ENCODE peak calls at places on chromosomes 13 and 19, in six cellular contexts. One of them, this sample, is unnamed.

GRCh38 chr19:20051841-20052768 is 12.8 kb upstream of the ZNF682 start:
- DNase-seq in lower leg skin: peak
- DNase-seq in Calu3: peak
- DNase-seq in ascending aorta: peak
- DNase-seq in endothelial cell: peak
- DNase-seq in thoracic aorta: peak
- DNase-seq in this sample: peak

GRCh38 chr19:36128392-36128736 is 11.5 kb upstream of the CAPNS1 start:
- DNase-seq in lower leg skin: no peak
- DNase-seq in ascending aorta: no peak
- DNase-seq in endothelial cell: no peak
- DNase-seq in thoracic aorta: no peak
- DNase-seq in Calu3: peak
- DNase-seq in this sample: no peak

GRCh38 chr13:30334663-30335386 is 27.5 kb upstream of the KATNAL1 start:
- DNase-seq in endothelial cell: peak
- DNase-seq in ascending aorta: no peak
- DNase-seq in thoracic aorta: no peak
- DNase-seq in lower leg skin: no peak
- DNase-seq in Calu3: peak
- DNase-seq in this sample: no peak

GRCh38 chr13:70884196-70884595 is 775.9 kb upstream of the KLHL1 start:
- DNase-seq in endothelial cell: no peak
- DNase-seq in Calu3: no peak
- DNase-seq in lower leg skin: no peak
- DNase-seq in ascending aorta: no peak
- DNase-seq in thoracic aorta: no peak
- DNase-seq in this sample: no peak

GRCh38 chr19:10976200-10976892 is 15.5 kb downstream of the SMARCA4 start:
- DNase-seq in thoracic aorta: no peak
- DNase-seq in Calu3: no peak
- DNase-seq in lower leg skin: no peak
- DNase-seq in endothelial cell: no peak
- DNase-seq in ascending aorta: no peak
- DNase-seq in this sample: no peak

GRCh38 chr19:46603195-46603637 is 2.1 kb downstream of the CALM3 start:
- DNase-seq in ascending aorta: peak
- DNase-seq in thoracic aorta: no peak
- DNase-seq in lower leg skin: peak
- DNase-seq in endothelial cell: no peak
- DNase-seq in Calu3: peak
- DNase-seq in this sample: no peak

GRCh38 chr19:17794731-17795494 is at the start of gene B3GNT3:
- DNase-seq in lower leg skin: peak
- DNase-seq in thoracic aorta: no peak
- DNase-seq in ascending aorta: no peak
- DNase-seq in Calu3: peak
- DNase-seq in endothelial cell: peak
- DNase-seq in this sample: no peak

GRCh38 chr19:31351212-31352193 is 2.3 kb upstream of the TSHZ3 start:
- DNase-seq in ascending aorta: no peak
- DNase-seq in lower leg skin: no peak
- DNase-seq in endothelial cell: peak
- DNase-seq in thoracic aorta: no peak
- DNase-seq in Calu3: no peak
- DNase-seq in this sample: no peak

GRCh38 chr19:1401138-1401888 is at the start of gene GAMT:
- DNase-seq in lower leg skin: no peak
- DNase-seq in endothelial cell: peak
- DNase-seq in Calu3: no peak
- DNase-seq in thoracic aorta: no peak
- DNase-seq in ascending aorta: no peak
- DNase-seq in this sample: no peak

GRCh38 chr13:110047511-110047910 is 259.4 kb downstream of the COL4A1 start:
- DNase-seq in lower leg skin: no peak
- DNase-seq in Calu3: no peak
- DNase-seq in thoracic aorta: peak
- DNase-seq in ascending aorta: peak
- DNase-seq in endothelial cell: peak
- DNase-seq in this sample: no peak

GRCh38 chr19:48553676-48554384 is 1.9 kb downstream of the SULT2B1 start:
- DNase-seq in ascending aorta: no peak
- DNase-seq in endothelial cell: no peak
- DNase-seq in Calu3: peak
- DNase-seq in lower leg skin: no peak
- DNase-seq in thoracic aorta: no peak
- DNase-seq in this sample: no peak

GRCh38 chr19:46579286-46579944 is 21.7 kb upstream of the CALM3 start:
- DNase-seq in Calu3: no peak
- DNase-seq in ascending aorta: no peak
- DNase-seq in endothelial cell: peak
- DNase-seq in thoracic aorta: no peak
- DNase-seq in lower leg skin: peak
- DNase-seq in this sample: no peak

GRCh38 chr19:45767410-45767880 is 1.6 kb downstream of the SIX5 start:
- DNase-seq in thoracic aorta: no peak
- DNase-seq in endothelial cell: peak
- DNase-seq in Calu3: peak
- DNase-seq in ascending aorta: peak
- DNase-seq in lower leg skin: peak
- DNase-seq in this sample: no peak

DNA sequence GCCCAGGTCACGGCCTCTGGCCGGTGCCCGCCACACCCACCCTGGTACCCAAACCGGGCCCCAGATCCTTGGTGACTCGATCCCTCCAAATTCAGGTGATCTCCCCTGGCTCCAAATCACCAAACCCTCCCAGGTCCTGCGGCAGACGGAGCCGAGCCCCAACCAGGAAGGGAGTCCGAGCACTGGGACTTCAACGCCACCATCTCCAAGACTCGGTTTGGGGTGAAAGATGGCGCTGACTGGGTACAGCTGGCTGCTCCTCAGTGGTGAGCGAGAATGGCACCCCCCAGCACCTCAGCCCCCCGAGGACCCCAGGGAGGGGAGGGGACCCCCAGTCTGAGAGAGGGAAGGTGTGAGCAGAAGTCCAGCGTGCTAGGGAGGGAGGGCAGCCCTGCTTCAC is 2.3 kb downstream of the CEACAM16 start:
- DNase-seq in lower leg skin: no peak
- DNase-seq in Calu3: no peak
- DNase-seq in ascending aorta: no peak
- DNase-seq in thoracic aorta: no peak
- DNase-seq in endothelial cell: no peak
- DNase-seq in this sample: no peak
- TF ChIP-seq CTCF in lower leg skin: no peak
- TF ChIP-seq CTCF in Calu3: no peak
- TF ChIP-seq CTCF in ascending aorta: no peak
- TF ChIP-seq CTCF in thoracic aorta: no peak
- TF ChIP-seq CTCF in endothelial cell: no peak
- TF ChIP-seq CTCF in this sample: no peak

DNA sequence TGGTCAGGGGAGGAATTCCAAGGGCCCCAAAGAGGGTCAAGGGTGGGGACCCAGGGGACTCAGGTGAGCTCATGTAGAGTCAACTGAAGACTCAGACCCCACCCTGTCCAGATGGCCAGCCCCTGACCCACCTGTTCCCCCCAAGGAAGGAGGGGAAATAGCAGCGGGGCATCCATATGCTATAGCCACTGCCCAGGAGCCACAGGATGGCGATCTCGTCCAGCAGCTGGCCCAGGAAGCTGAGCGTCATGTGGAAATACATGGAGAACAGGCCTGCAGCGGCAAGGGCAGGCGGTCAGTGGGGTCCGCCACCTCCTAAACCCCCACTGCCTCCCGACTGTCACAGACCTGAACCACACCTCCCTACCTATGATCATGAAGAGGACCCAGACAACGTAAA is 21.4 kb downstream of the ACER1 start:
- DNase-seq in Calu3: no peak
- DNase-seq in lower leg skin: no peak
- DNase-seq in thoracic aorta: no peak
- DNase-seq in endothelial cell: no peak
- DNase-seq in ascending aorta: no peak
- DNase-seq in this sample: no peak
- TF ChIP-seq CTCF in Calu3: no peak
- TF ChIP-seq CTCF in lower leg skin: no peak
- TF ChIP-seq CTCF in thoracic aorta: no peak
- TF ChIP-seq CTCF in endothelial cell: no peak
- TF ChIP-seq CTCF in ascending aorta: no peak
- TF ChIP-seq CTCF in this sample: no peak

DNA sequence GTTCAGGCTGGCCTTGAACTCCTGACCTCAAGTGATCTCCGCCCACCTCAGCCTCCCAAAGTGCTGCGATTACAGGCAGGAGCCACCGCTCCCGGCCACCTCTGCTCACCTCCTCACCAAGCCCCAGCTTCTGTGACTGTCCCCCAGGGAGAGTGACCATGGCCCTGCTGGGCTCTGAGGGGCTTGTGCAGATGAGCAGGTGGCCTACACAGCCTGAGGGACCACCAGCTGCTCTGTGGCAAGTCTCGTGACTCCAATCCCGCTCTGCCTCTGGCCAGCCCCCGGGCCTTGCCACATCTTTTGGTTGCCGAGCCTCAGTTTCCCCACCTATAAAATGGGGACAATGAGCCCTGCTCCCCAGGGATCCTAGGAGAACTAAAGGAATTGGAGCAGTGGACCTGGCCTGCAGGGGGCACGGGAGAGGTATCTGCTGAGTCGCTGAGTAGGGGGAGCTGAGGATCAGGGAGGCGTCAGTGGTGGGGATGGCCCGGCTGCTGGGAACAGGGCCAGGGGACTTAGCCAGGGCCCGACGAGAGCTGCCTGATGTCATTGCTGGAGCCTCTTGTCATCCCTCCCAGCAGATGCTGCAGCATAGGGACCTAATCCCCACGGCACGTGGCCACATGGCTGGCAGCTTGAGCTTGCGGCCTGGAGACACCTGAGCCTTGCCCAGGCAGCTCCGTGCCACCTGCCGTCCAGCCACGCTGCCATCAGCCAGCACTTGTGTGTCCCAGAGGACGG is 74.7 kb downstream of the GADD45B start:
- DNase-seq in ascending aorta: no peak
- DNase-seq in Calu3: no peak
- DNase-seq in thoracic aorta: no peak
- DNase-seq in endothelial cell: no peak
- DNase-seq in lower leg skin: peak
- DNase-seq in this sample: no peak
- TF ChIP-seq CTCF in ascending aorta: no peak
- TF ChIP-seq CTCF in Calu3: no peak
- TF ChIP-seq CTCF in thoracic aorta: no peak
- TF ChIP-seq CTCF in endothelial cell: no peak
- TF ChIP-seq CTCF in lower leg skin: no peak
- TF ChIP-seq CTCF in this sample: no peak

GRCh38 chr13:93922063-93922462 is 557.4 kb downstream of the DCT start:
- DNase-seq in endothelial cell: no peak
- DNase-seq in lower leg skin: no peak
- DNase-seq in Calu3: no peak
- DNase-seq in thoracic aorta: no peak
- DNase-seq in ascending aorta: no peak
- DNase-seq in this sample: no peak
- TF ChIP-seq CTCF in endothelial cell: no peak
- TF ChIP-seq CTCF in lower leg skin: no peak
- TF ChIP-seq CTCF in Calu3: no peak
- TF ChIP-seq CTCF in thoracic aorta: no peak
- TF ChIP-seq CTCF in ascending aorta: no peak
- TF ChIP-seq CTCF in this sample: no peak

DNA sequence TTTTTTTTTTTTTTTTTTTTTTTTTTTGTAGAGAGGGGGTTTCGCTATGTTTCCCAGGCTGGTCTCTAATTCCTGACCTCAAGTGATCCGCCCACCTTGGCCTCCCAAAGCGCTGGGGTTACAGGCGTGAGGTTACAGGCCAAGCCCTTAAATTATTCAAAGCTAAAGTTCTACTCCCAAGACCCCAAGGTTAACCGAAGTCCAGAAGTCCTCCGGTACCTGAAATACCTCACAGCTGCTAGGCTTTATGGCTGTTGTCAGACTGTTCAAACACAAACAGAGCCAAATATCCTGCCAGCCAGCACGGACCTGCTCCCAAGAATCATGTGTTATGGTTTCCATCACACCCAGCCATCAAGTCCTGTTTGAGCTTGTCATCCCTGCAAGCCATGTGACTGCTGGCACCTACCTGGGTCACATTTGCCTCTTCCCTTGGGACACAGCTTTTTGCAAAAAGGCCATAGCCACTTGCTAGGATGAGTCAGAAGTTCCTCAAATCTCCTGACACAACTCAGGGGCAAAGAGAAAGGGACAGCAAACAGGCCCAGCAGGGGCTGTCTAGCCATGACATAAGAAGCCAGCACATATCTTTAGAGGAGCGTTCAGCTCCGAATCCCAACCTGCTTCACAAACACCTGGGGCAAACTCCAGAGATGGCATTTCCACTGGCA is 129.9 kb downstream of the FOXO1 start:
- DNase-seq in endothelial cell: no peak
- DNase-seq in lower leg skin: no peak
- DNase-seq in Calu3: no peak
- DNase-seq in thoracic aorta: no peak
- DNase-seq in ascending aorta: no peak
- DNase-seq in this sample: no peak
- TF ChIP-seq CTCF in endothelial cell: no peak
- TF ChIP-seq CTCF in lower leg skin: no peak
- TF ChIP-seq CTCF in Calu3: no peak
- TF ChIP-seq CTCF in thoracic aorta: no peak
- TF ChIP-seq CTCF in ascending aorta: no peak
- TF ChIP-seq CTCF in this sample: no peak

This sample was measured in esophagus squamous epithelium.